ENCODE peak calls at places on chromosomes 3 and 15, in four cellular contexts. Q is epithelial cell of esophagus, U is BE2C, P is keratinocyte. J is an unnamed sample.

GRCh38 chr3:119018690-119019463 is 15.8 kb downstream of the IGSF11 start:
- DNase-seq in P (no peak), Q (no peak), U (no peak), J (no peak)

GRCh38 chr3:131047582-131047981 is 20.9 kb downstream of the NEK11 start:
- DNase-seq in Q (no peak), U (peak; percentile 40), P (no peak), J (no peak)

GRCh38 chr3:8637348-8637747 is 7.2 kb downstream of the SSUH2 start:
- DNase-seq in U (no peak), P (no peak), Q (no peak), J (no peak)

GRCh38 chr3:19202303-19202702 is 54.0 kb downstream of the KCNH8 start:
- DNase-seq in P (no peak), U (no peak), Q (no peak), J (no peak)

GRCh38 chr3:141303481-141304223 is 64.7 kb upstream of the ZBTB38 start:
- DNase-seq in P (peak; percentile 40), U (peak; percentile 67), Q (peak; percentile 83), J (peak; percentile 82)

GRCh38 chr3:69033470-69033869 is 18.7 kb downstream of the TMF1 start:
- DNase-seq in Q (peak; percentile 88), P (no peak), U (no peak), J (no peak)

GRCh38 chr15:81006124-81006523 is 5.4 kb downstream of the TLNRD1 start:
- DNase-seq in U (no peak), P (no peak), Q (no peak), J (no peak)

GRCh38 chr15:50675524-50676144 is 11.0 kb downstream of the TRPM7 start:
- DNase-seq in Q (peak; percentile 49), P (no peak), U (no peak), J (no peak)

GRCh38 chr3:76552653-76553052 is 487.2 kb upstream of the ROBO2 start:
- DNase-seq in U (no peak), P (no peak), Q (no peak), J (no peak)

GRCh38 chr3:169241928-169242751 is 421.4 kb downstream of the MECOM start:
- DNase-seq in P (no peak), U (peak; percentile 50), Q (peak; percentile 36), J (peak; percentile 21)

GRCh38 chr3:195925746-195926145 is 17.4 kb upstream of the TNK2 start:
- DNase-seq in P (no peak), U (no peak), Q (no peak), J (no peak)

GRCh38 chr15:74011610-74012009 is 17.1 kb downstream of the PML start:
- DNase-seq in P (no peak), U (no peak), Q (no peak), J (no peak)

GRCh38 chr3:43014990-43015389 is 35.9 kb downstream of the GASK1A start:
- DNase-seq in U (no peak), Q (no peak), P (no peak), J (no peak)

GRCh38 chr3:156389151-156389760 is 165.7 kb downstream of the SSR3 start:
- DNase-seq in Q (no peak), P (no peak), U (no peak), J (no peak)

GRCh38 chr3:171736556-171736955 is 73.7 kb downstream of the PLD1 start:
- DNase-seq in P (no peak), Q (no peak), U (no peak), J (no peak)
- H3K4me3 ChIP-seq in P (no peak overlapping the region), Q (no peak overlapping the region), U (no peak overlapping the region), J (no peak overlapping the region)

GRCh38 chr15:101275018-101275417 is 2.3 kb downstream of the SELENOS start:
- DNase-seq in P (no peak), Q (no peak), U (no peak), J (no peak)

GRCh38 chr15:101276501-101277037 is 716 bp downstream of the SELENOS start:
- DNase-seq in U (peak; percentile 56), Q (peak; percentile 31), P (no peak), J (no peak)

GRCh38 chr15:101280007-101280406 is 2.7 kb upstream of the SELENOS start:
- DNase-seq in P (no peak), U (no peak), Q (no peak), J (no peak)

GRCh38 chr15:101277943-101278564 is 769 bp upstream of the SELENOS start:
- DNase-seq in P (no peak), U (no peak), Q (no peak), J (no peak)

GRCh38 chr15:101277038-101277822 is at the start of gene SELENOS:
- DNase-seq in Q (peak; percentile 95), U (peak; percentile 96), P (no peak), J (peak; percentile 94)
- TF ChIP-seq CTCF in Q (no peak), U (no peak), P (no peak), J (no peak)

DNA sequence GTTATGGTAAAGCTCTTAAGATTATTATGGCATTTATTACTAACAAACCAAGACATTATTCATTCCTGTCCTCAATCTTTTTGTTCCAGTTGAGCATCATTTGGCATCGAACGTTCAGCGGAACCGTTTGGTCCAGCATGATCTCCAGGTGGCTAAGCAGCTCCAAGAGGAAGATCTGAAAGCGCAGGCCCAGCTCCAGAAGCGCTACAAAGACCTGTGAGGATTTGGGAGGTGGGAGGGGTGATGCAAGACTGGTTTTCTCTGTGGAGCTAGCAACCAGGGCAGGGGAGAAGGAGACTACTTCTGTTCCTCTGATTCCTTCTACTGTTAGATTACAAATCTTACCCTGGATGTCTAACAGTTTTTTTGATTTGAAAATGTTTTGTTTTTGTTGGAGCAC is 27.6 kb upstream of the UTS2B start:
- DNase-seq in U (no peak), P (no peak), Q (no peak), J (no peak)
- H3K4me3 ChIP-seq in U (no peak overlapping the region), P (no peak overlapping the region), Q (no peak overlapping the region), J (no peak overlapping the region)

GRCh38 chr15:41661078-41661528 is 898 bp downstream of the MGA start:
- DNase-seq in P (no peak), Q (no peak), U (no peak), J (no peak)
- TF ChIP-seq CTCF in P (no peak), Q (no peak), U (no peak), J (no peak)

GRCh38 chr3:10389995-10390394 is 69.1 kb upstream of the SEC13 start:
- DNase-seq in P (no peak), U (no peak), Q (no peak), J (no peak)
- H3K4me3 ChIP-seq in P (no peak overlapping the region), U (no peak overlapping the region), Q (no peak overlapping the region), J (no peak overlapping the region)

DNA sequence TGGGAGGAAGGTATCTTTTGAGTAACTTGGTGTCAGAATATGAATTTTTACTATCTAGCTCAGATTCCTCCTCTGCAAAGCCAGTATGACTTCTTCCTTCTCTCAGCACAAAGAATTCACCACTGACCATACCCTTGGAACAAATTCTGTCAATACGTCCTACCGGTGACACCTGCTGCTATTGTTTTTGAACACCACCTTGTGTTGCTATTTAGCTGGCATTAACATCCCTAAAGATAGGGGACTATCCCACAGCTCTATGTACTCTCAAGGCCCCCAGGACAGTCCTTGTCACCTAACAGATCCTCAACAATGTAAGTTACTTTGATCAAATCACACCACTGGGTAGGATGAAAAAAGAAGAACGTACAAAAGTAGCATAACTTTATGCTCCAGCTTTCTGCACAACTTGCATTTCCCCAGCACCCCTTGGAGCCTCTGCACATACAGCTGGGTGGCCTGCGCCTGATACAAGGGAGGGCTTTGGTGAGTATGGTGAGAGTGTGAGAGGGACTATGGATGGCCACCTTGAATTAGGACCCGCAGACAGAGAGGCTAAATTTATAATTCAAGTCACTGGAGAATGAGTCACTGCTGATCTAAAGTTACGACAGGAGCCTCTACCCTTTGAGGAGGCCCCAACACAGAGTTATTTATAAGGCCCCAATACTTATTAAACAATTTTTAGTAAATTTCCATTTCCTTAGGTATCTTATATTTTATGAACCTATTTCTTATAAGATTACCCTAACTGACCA is 2.3 kb upstream of the COLQ start:
- DNase-seq in U (no peak), P (no peak), Q (no peak), J (no peak)
- TF ChIP-seq CTCF in U (no peak), P (no peak), Q (no peak), J (no peak)

DNA sequence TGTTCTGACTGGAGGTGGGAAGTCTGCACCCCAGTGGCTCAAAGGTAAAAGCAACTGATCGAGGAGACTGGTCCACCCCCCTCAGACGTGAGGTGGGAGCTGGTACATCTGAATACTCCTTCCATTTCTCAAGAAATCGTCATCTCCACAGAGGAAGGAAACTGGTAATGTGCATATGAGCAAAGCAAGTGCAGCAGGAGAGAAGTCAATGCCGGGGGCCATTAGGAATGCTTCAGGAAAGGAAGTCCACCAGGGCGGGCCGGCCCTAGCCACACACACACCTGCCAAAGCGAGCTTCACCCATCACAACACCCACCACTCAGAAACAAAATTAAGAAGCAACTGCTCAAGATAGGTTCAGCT is 8.5 kb downstream of the TBC1D2B start:
- DNase-seq in U (no peak), Q (no peak), P (no peak), J (no peak)
- H3K4me3 ChIP-seq in U (no peak overlapping the region), Q (no peak overlapping the region), P (no peak overlapping the region), J (no peak overlapping the region)

GRCh38 chr3:121998030-121998580 is 23.9 kb downstream of the ILDR1 start:
- DNase-seq in P (no peak), U (no peak), Q (peak; percentile 65), J (no peak)

GRCh38 chr3:121992601-121993560 is 29.2 kb downstream of the ILDR1 start:
- DNase-seq in Q (no peak), U (no peak), P (no peak), J (no peak)

GRCh38 chr3:121998588-121999473 is 23.2 kb downstream of the ILDR1 start:
- DNase-seq in Q (no peak), U (no peak), P (no peak), J (no peak)

GRCh38 chr3:121997372-121997771 is 24.7 kb downstream of the ILDR1 start:
- DNase-seq in P (no peak), U (no peak), Q (no peak), J (no peak)

DNA sequence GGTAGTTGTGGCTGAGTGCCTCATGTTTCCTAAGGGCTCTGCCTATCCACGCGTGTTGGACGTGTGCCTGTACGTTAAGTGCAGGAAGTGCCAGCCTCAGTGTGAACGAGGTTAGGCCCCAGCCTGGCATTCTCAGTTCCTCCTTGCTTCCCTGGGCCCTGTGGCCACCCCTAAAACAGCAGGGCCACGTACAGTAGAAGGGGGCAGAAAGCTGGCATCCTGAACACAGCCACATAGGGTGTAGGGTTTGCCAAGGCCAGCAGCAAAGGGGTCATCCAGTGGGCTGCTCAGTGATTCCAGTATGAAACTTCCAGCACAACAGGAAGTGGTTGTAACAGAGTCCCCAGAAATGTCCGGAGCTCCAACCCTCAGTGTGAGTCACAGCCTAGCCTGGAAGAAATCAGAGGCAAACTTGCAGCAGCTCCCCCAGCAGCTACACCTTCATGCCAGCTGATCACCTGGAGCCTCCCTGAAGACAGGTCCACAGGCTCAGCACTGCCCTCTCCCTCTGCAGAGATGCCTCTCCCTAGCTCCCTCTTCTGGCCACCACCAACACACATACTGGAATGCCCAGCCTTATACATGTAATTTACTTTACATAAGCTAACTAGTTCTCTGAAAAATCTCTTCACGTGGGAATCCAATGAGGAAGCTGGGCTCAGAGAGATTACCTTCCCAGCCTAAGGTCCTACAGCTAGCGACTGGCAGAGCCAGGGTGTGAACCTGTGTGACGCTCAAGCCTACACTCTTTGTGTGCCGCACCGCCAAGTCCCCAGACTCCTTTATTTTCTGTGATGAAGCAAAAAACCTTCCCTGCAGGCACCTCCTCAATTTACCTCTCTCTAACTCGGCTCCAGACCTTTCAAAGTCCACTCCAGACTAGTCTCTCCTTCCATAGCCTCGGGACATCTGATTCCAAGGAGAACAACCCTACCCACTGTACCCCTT is 26.6 kb downstream of the ILDR1 start:
- DNase-seq in Q (peak; percentile 93), U (peak; percentile 58), P (peak; percentile 90), J (peak; percentile 86)
- TF ChIP-seq CTCF in Q (peak; percentile 68), U (peak; percentile 73), P (peak; percentile 91), J (peak; percentile 77)